ENCODE peak calls at places on chromosomes 7 and 10, in seven cellular contexts. One of them, this sample, is unnamed.

GRCh38 chr7:78912781-78913180 is 540.7 kb downstream of the MAGI2 start:
- DNase-seq in GM12878: no peak
- DNase-seq in SK-N-SH: no peak
- DNase-seq in HepG2: no peak
- DNase-seq in H1: no peak
- DNase-seq in HCT116: no peak
- DNase-seq in K562: no peak
- DNase-seq in this sample: no peak

GRCh38 chr7:28615091-28615490 is 202.8 kb downstream of the CREB5 start:
- DNase-seq in SK-N-SH: no peak
- DNase-seq in HepG2: no peak
- DNase-seq in H1: no peak
- DNase-seq in GM12878: no peak
- DNase-seq in K562: no peak
- DNase-seq in HCT116: no peak
- DNase-seq in this sample: peak; percentile 27

GRCh38 chr10:103168436-103168835 is 24.6 kb downstream of the NT5C2 start:
- DNase-seq in H1: no peak
- DNase-seq in HCT116: no peak
- DNase-seq in SK-N-SH: no peak
- DNase-seq in GM12878: no peak
- DNase-seq in K562: no peak
- DNase-seq in HepG2: no peak
- DNase-seq in this sample: no peak

GRCh38 chr7:154990964-154991514 is 11.9 kb downstream of the PAXIP1 start:
- DNase-seq in K562: no peak
- DNase-seq in HepG2: no peak
- DNase-seq in SK-N-SH: no peak
- DNase-seq in HCT116: no peak
- DNase-seq in H1: no peak
- DNase-seq in GM12878: no peak
- DNase-seq in this sample: no peak

GRCh38 chr7:75880242-75880641 is 1.4 kb downstream of the RHBDD2 start:
- DNase-seq in H1: no peak
- DNase-seq in K562: no peak
- DNase-seq in HepG2: no peak
- DNase-seq in SK-N-SH: no peak
- DNase-seq in GM12878: no peak
- DNase-seq in HCT116: no peak
- DNase-seq in this sample: no peak

GRCh38 chr7:85773116-85773783 is 586.4 kb upstream of the SEMA3D start:
- DNase-seq in H1: no peak
- DNase-seq in HepG2: no peak
- DNase-seq in GM12878: no peak
- DNase-seq in K562: no peak
- DNase-seq in SK-N-SH: no peak
- DNase-seq in HCT116: no peak
- DNase-seq in this sample: no peak

GRCh38 chr10:118823256-118823907 is 68.6 kb upstream of the CACUL1 start:
- DNase-seq in H1: no peak
- DNase-seq in HCT116: no peak
- DNase-seq in SK-N-SH: no peak
- DNase-seq in K562: no peak
- DNase-seq in GM12878: no peak
- DNase-seq in HepG2: no peak
- DNase-seq in this sample: no peak

GRCh38 chr10:71136036-71136690 is 76.2 kb upstream of the UNC5B start:
- DNase-seq in GM12878: no peak
- DNase-seq in HCT116: no peak
- DNase-seq in K562: no peak
- DNase-seq in H1: no peak
- DNase-seq in HepG2: no peak
- DNase-seq in SK-N-SH: no peak
- DNase-seq in this sample: no peak

GRCh38 chr10:20593649-20594048 is 303.5 kb downstream of the NEBL start:
- DNase-seq in SK-N-SH: no peak
- DNase-seq in HepG2: no peak
- DNase-seq in K562: no peak
- DNase-seq in H1: no peak
- DNase-seq in GM12878: no peak
- DNase-seq in HCT116: no peak
- DNase-seq in this sample: no peak

GRCh38 chr10:124703372-124703771 is 40.8 kb downstream of the FAM53B start:
- DNase-seq in H1: no peak
- DNase-seq in SK-N-SH: no peak
- DNase-seq in HepG2: no peak
- DNase-seq in K562: no peak
- DNase-seq in GM12878: no peak
- DNase-seq in HCT116: no peak
- DNase-seq in this sample: no peak

GRCh38 chr7:48255046-48255445 is 83.8 kb downstream of the ABCA13 start:
- DNase-seq in HCT116: no peak
- DNase-seq in HepG2: no peak
- DNase-seq in H1: no peak
- DNase-seq in K562: no peak
- DNase-seq in SK-N-SH: no peak
- DNase-seq in GM12878: peak; percentile 7
- DNase-seq in this sample: no peak

GRCh38 chr7:23024454-23024853 is 10.5 kb upstream of the HYCC1 start:
- DNase-seq in GM12878: no peak
- DNase-seq in SK-N-SH: no peak
- DNase-seq in HepG2: no peak
- DNase-seq in K562: no peak
- DNase-seq in H1: no peak
- DNase-seq in HCT116: no peak
- DNase-seq in this sample: no peak

GRCh38 chr10:114289096-114289436 is 50.0 kb downstream of the VWA2 start:
- DNase-seq in H1: no peak
- DNase-seq in K562: no peak
- DNase-seq in GM12878: no peak
- DNase-seq in HepG2: no peak
- DNase-seq in SK-N-SH: no peak
- DNase-seq in HCT116: no peak
- DNase-seq in this sample: no peak

GRCh38 chr10:71089162-71089561 is 123.2 kb upstream of the UNC5B start:
- DNase-seq in HepG2: no peak
- DNase-seq in GM12878: no peak
- DNase-seq in SK-N-SH: no peak
- DNase-seq in H1: peak; percentile 23
- DNase-seq in K562: peak; percentile 4
- DNase-seq in HCT116: no peak
- DNase-seq in this sample: no peak

GRCh38 chr7:142909921-142910521 is 23.5 kb downstream of the TRPV5 start:
- DNase-seq in H1: no peak
- DNase-seq in HepG2: no peak
- DNase-seq in SK-N-SH: no peak
- DNase-seq in HCT116: no peak
- DNase-seq in K562: no peak
- DNase-seq in GM12878: no peak
- DNase-seq in this sample: no peak

DNA sequence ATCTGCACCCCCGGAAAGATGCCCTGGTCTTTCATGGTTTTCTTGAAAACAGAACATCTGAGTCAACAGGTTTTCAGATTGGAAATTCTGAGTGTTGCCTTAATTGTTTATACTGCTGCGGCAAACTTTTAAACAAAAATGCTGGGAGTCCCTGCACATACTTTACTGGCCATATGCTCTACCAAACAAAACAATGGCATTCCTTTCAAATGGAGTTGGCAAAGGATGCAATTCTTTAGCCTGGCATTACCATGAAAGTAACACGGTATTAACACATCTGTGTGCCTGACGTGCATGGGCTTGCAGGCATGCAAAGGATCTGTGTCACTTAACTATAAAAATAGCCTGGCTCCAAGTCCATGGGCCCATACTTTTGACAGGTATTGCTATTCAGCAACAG is 4.2 kb downstream of the INHBA start:
- DNase-seq in H1: no peak
- DNase-seq in HCT116: no peak
- DNase-seq in GM12878: no peak
- DNase-seq in K562: no peak
- DNase-seq in SK-N-SH: no peak
- DNase-seq in HepG2: no peak
- DNase-seq in this sample: no peak
- TF ChIP-seq JUND in H1: no peak
- TF ChIP-seq JUND in HCT116: no peak
- TF ChIP-seq JUND in GM12878: no peak
- TF ChIP-seq JUND in K562: no peak
- TF ChIP-seq JUND in SK-N-SH: no peak
- TF ChIP-seq JUND in HepG2: no peak
- TF ChIP-seq JUND in this sample: no peak

GRCh38 chr7:147415991-147416390 is 1174.6 kb upstream of the C7orf33 start:
- DNase-seq in GM12878: no peak
- DNase-seq in H1: no peak
- DNase-seq in HepG2: no peak
- DNase-seq in SK-N-SH: no peak
- DNase-seq in K562: no peak
- DNase-seq in HCT116: no peak
- DNase-seq in this sample: no peak

GRCh38 chr7:147411011-147411614 is 1179.5 kb upstream of the C7orf33 start:
- DNase-seq in K562: no peak
- DNase-seq in HepG2: no peak
- DNase-seq in H1: no peak
- DNase-seq in GM12878: no peak
- DNase-seq in HCT116: no peak
- DNase-seq in SK-N-SH: no peak
- DNase-seq in this sample: no peak

GRCh38 chr7:147412109-147412508 is 1178.5 kb upstream of the C7orf33 start:
- DNase-seq in SK-N-SH: peak; percentile 17
- DNase-seq in HepG2: no peak
- DNase-seq in H1: no peak
- DNase-seq in GM12878: no peak
- DNase-seq in K562: no peak
- DNase-seq in HCT116: no peak
- DNase-seq in this sample: no peak

GRCh38 chr7:147413243-147413642 is 1177.3 kb upstream of the C7orf33 start:
- DNase-seq in HepG2: no peak
- DNase-seq in SK-N-SH: no peak
- DNase-seq in K562: no peak
- DNase-seq in HCT116: no peak
- DNase-seq in GM12878: no peak
- DNase-seq in H1: no peak
- DNase-seq in this sample: peak; percentile 87

DNA sequence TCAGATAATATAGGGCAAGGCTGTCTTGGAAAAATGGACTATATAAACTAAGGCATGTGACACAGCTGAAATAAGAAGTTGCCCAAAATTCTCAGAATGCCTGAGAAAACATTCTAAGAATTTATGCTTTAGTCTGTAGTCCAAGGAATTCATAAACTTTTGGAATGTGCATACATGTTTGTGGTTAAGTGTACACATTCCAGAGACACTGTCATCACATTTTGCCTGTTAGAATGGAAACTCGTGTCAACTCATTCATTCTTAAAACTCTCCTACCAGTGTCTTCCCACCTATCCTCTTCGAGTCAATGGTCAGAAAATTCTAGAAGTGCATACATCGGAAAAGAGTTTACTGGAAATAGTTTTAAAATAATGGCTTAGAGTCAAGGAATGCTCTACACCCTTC is 1177.8 kb upstream of the C7orf33 start:
- DNase-seq in HepG2: peak; percentile 1
- DNase-seq in GM12878: no peak
- DNase-seq in SK-N-SH: no peak
- DNase-seq in HCT116: no peak
- DNase-seq in H1: no peak
- DNase-seq in K562: no peak
- DNase-seq in this sample: peak; percentile 88
- TF ChIP-seq JUND in HepG2: no peak
- TF ChIP-seq JUND in GM12878: no peak
- TF ChIP-seq JUND in SK-N-SH: peak; percentile 82
- TF ChIP-seq JUND in HCT116: no peak
- TF ChIP-seq JUND in H1: no peak
- TF ChIP-seq JUND in K562: no peak
- TF ChIP-seq JUND in this sample: no peak

DNA sequence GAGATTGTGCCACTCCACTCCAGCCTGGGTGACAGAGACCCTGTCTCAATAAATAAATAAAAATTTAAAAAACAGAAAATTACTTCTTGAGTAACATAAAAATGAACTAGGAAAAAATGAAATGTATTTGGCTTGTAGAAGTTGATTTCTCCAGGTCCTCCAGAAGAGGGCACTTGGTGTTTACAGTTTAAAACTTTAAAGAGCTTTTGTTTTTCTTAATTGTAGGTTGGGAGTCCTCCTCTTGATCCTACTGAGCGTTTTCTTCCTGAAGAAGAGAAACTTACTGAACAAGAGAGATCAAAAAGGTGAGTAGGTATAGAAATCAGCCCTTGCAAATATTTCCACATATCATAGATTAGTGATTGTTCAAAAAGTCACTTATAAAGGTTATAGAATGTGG is 16.2 kb downstream of the KIFBP start:
- DNase-seq in H1: no peak
- DNase-seq in K562: no peak
- DNase-seq in HepG2: peak; percentile 17
- DNase-seq in HCT116: peak; percentile 18
- DNase-seq in GM12878: no peak
- DNase-seq in SK-N-SH: peak; percentile 16
- DNase-seq in this sample: peak; percentile 65
- TF ChIP-seq JUND in H1: no peak
- TF ChIP-seq JUND in K562: no peak
- TF ChIP-seq JUND in HepG2: no peak
- TF ChIP-seq JUND in HCT116: no peak
- TF ChIP-seq JUND in GM12878: no peak
- TF ChIP-seq JUND in SK-N-SH: no peak
- TF ChIP-seq JUND in this sample: no peak

DNA sequence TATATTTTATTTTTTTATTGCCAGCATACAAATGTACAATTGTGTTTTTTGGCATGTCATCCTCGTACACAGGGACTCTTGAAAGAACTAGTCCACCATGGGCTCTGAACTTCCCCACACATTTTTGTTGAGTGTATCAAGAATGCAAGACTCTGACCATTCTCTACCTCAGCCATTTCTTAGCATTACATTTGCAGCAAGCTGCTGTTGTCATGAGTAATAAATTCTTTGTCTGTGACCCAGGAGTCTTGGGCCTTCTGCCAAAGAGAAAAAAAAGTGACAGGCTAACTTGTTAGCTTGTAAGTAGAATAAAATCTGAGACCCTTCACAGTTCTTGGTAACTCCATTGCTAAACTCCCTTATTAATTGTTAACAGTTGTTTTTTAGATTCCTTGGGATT is 542.3 kb upstream of the MBL2 start:
- DNase-seq in HCT116: no peak
- DNase-seq in SK-N-SH: no peak
- DNase-seq in K562: no peak
- DNase-seq in GM12878: no peak
- DNase-seq in H1: no peak
- DNase-seq in HepG2: no peak
- DNase-seq in this sample: no peak
- TF ChIP-seq JUND in HCT116: no peak
- TF ChIP-seq JUND in SK-N-SH: peak; percentile 54
- TF ChIP-seq JUND in K562: no peak
- TF ChIP-seq JUND in GM12878: no peak
- TF ChIP-seq JUND in H1: no peak
- TF ChIP-seq JUND in HepG2: no peak
- TF ChIP-seq JUND in this sample: no peak

DNA sequence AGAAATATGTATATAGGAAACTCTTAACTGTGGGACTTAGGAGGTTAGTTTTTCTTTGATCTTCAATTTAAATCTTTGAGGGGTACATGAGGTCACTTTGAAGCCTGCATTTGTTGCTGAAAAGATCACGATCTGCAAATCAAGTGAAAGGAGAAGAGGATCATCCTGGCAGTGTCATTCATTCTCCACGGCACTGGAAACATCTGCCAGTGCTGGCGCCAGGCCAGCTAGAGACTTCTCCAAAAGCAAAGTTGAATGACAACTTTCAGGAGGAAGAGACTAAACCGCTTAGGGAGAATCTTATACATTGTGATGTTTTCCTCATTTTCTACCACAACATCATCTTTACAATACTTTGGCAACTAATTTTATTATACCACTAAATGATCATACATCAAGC is 42.5 kb downstream of the MRC1 start:
- DNase-seq in SK-N-SH: no peak
- DNase-seq in HepG2: no peak
- DNase-seq in HCT116: no peak
- DNase-seq in H1: no peak
- DNase-seq in GM12878: no peak
- DNase-seq in K562: no peak
- DNase-seq in this sample: no peak
- TF ChIP-seq JUND in SK-N-SH: no peak
- TF ChIP-seq JUND in HepG2: no peak
- TF ChIP-seq JUND in HCT116: no peak
- TF ChIP-seq JUND in H1: no peak
- TF ChIP-seq JUND in GM12878: no peak
- TF ChIP-seq JUND in K562: no peak
- TF ChIP-seq JUND in this sample: no peak